ENCODE peak calls at places on chromosome 2, in seven cellular contexts. One of them, this sample, is unnamed.

GRCh38 chr2:235570256-235570655 is 76.4 kb downstream of the AGAP1 start:
- DNase-seq in fibroblast of villous mesenchyme: peak
- DNase-seq in A549: no peak
- DNase-seq in heart left ventricle: no peak
- DNase-seq in GM12865: no peak
- DNase-seq in IMR-90: no peak
- DNase-seq in cardiac muscle cell: no peak
- DNase-seq in this sample: peak

GRCh38 chr2:240300261-240300821 is 135.1 kb upstream of the GPC1 start:
- DNase-seq in GM12865: no peak
- DNase-seq in IMR-90: no peak
- DNase-seq in A549: no peak
- DNase-seq in heart left ventricle: no peak
- DNase-seq in fibroblast of villous mesenchyme: no peak
- DNase-seq in cardiac muscle cell: no peak
- DNase-seq in this sample: peak

GRCh38 chr2:185583058-185583816 is 155.4 kb upstream of the FSIP2 start:
- DNase-seq in heart left ventricle: no peak
- DNase-seq in cardiac muscle cell: no peak
- DNase-seq in fibroblast of villous mesenchyme: no peak
- DNase-seq in A549: peak
- DNase-seq in GM12865: no peak
- DNase-seq in IMR-90: peak
- DNase-seq in this sample: no peak

GRCh38 chr2:2706306-2706705 is 375.2 kb upstream of the MYT1L start:
- DNase-seq in A549: no peak
- DNase-seq in IMR-90: no peak
- DNase-seq in heart left ventricle: no peak
- DNase-seq in fibroblast of villous mesenchyme: no peak
- DNase-seq in cardiac muscle cell: no peak
- DNase-seq in GM12865: no peak
- DNase-seq in this sample: no peak

GRCh38 chr2:141707486-141707885 is 423.3 kb downstream of the LRP1B start:
- DNase-seq in fibroblast of villous mesenchyme: no peak
- DNase-seq in heart left ventricle: no peak
- DNase-seq in IMR-90: no peak
- DNase-seq in cardiac muscle cell: no peak
- DNase-seq in A549: no peak
- DNase-seq in GM12865: no peak
- DNase-seq in this sample: no peak

GRCh38 chr2:231395188-231396057 is at the start of gene B3GNT7:
- DNase-seq in heart left ventricle: no peak
- DNase-seq in A549: no peak
- DNase-seq in GM12865: peak
- DNase-seq in fibroblast of villous mesenchyme: no peak
- DNase-seq in cardiac muscle cell: no peak
- DNase-seq in IMR-90: no peak
- DNase-seq in this sample: no peak

GRCh38 chr2:3222636-3223035 is 155.0 kb downstream of the EIPR1 start:
- DNase-seq in GM12865: peak
- DNase-seq in IMR-90: no peak
- DNase-seq in heart left ventricle: no peak
- DNase-seq in fibroblast of villous mesenchyme: no peak
- DNase-seq in cardiac muscle cell: no peak
- DNase-seq in A549: no peak
- DNase-seq in this sample: no peak

GRCh38 chr2:48415765-48416515 is 114.0 kb upstream of the STON1 start:
- DNase-seq in A549: no peak
- DNase-seq in cardiac muscle cell: no peak
- DNase-seq in fibroblast of villous mesenchyme: peak
- DNase-seq in IMR-90: no peak
- DNase-seq in heart left ventricle: no peak
- DNase-seq in GM12865: peak
- DNase-seq in this sample: no peak

GRCh38 chr2:64524604-64525322 is 635 bp downstream of the AFTPH start:
- DNase-seq in IMR-90: peak
- DNase-seq in GM12865: peak
- DNase-seq in fibroblast of villous mesenchyme: no peak
- DNase-seq in cardiac muscle cell: peak
- DNase-seq in A549: peak
- DNase-seq in heart left ventricle: no peak
- DNase-seq in this sample: no peak

DNA sequence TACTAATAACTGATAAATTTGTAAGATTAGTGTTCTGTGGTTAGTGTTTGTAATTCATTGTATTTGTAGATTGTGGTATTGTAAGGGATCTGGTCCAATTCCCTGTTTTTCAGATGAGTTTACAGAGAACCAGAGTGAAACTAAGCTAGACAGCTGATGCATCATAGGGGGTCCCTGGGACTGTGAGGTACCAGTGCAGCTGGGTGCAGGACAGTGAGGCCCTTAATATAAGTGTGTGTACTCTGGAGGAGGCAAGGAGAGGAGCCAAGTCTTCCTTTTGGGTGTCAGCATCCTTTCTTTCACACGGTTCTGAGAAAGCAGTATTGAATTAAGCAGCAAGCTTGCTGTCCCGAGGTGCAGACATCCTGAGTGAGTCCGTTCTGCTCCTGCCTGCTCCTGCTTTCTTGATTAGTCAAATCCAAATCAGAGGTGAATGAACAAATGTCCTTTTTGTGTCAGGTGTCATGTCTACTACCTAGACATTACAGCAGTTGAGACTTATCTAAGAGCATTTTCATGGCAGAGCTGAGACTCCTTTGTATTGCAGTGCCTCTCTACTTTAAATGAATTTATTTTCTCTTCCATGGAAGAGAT is 194.9 kb downstream of the MCFD2 start:
- DNase-seq in A549: no peak
- DNase-seq in heart left ventricle: no peak
- DNase-seq in fibroblast of villous mesenchyme: no peak
- DNase-seq in cardiac muscle cell: no peak
- DNase-seq in GM12865: peak
- DNase-seq in IMR-90: peak
- DNase-seq in this sample: no peak
- H3K4me3 ChIP-seq in A549: no peak
- H3K4me3 ChIP-seq in heart left ventricle: no peak
- H3K4me3 ChIP-seq in fibroblast of villous mesenchyme: no peak
- H3K4me3 ChIP-seq in cardiac muscle cell: no peak
- H3K4me3 ChIP-seq in GM12865: no peak
- H3K4me3 ChIP-seq in IMR-90: no peak
- H3K4me3 ChIP-seq in this sample: peak

GRCh38 chr2:212520340-212520739 is 18.3 kb downstream of the ERBB4 start:
- DNase-seq in GM12865: no peak
- DNase-seq in cardiac muscle cell: no peak
- DNase-seq in A549: no peak
- DNase-seq in IMR-90: no peak
- DNase-seq in fibroblast of villous mesenchyme: no peak
- DNase-seq in heart left ventricle: no peak
- DNase-seq in this sample: peak
- TF ChIP-seq CTCF in GM12865: no peak
- TF ChIP-seq CTCF in cardiac muscle cell: no peak
- TF ChIP-seq CTCF in A549: peak
- TF ChIP-seq CTCF in IMR-90: peak
- TF ChIP-seq CTCF in fibroblast of villous mesenchyme: no peak
- TF ChIP-seq CTCF in heart left ventricle: no peak
- TF ChIP-seq CTCF in this sample: peak

GRCh38 chr2:44936275-44936674 is 5.2 kb upstream of the SIX3 start:
- DNase-seq in fibroblast of villous mesenchyme: no peak
- DNase-seq in cardiac muscle cell: no peak
- DNase-seq in heart left ventricle: no peak
- DNase-seq in GM12865: no peak
- DNase-seq in A549: no peak
- DNase-seq in IMR-90: no peak
- DNase-seq in this sample: no peak
- H3K4me3 ChIP-seq in fibroblast of villous mesenchyme: no peak
- H3K4me3 ChIP-seq in cardiac muscle cell: no peak
- H3K4me3 ChIP-seq in heart left ventricle: no peak
- H3K4me3 ChIP-seq in GM12865: no peak
- H3K4me3 ChIP-seq in A549: no peak
- H3K4me3 ChIP-seq in IMR-90: no peak
- H3K4me3 ChIP-seq in this sample: no peak

GRCh38 chr2:219178377-219179175 is 501 bp downstream of the RETREG2 start:
- DNase-seq in cardiac muscle cell: peak
- DNase-seq in GM12865: peak
- DNase-seq in IMR-90: peak
- DNase-seq in heart left ventricle: peak
- DNase-seq in fibroblast of villous mesenchyme: peak
- DNase-seq in A549: peak
- DNase-seq in this sample: peak
- TF ChIP-seq CTCF in cardiac muscle cell: no peak
- TF ChIP-seq CTCF in GM12865: no peak
- TF ChIP-seq CTCF in IMR-90: no peak
- TF ChIP-seq CTCF in heart left ventricle: no peak
- TF ChIP-seq CTCF in fibroblast of villous mesenchyme: no peak
- TF ChIP-seq CTCF in A549: no peak
- TF ChIP-seq CTCF in this sample: no peak

GRCh38 chr2:112482309-112483046 is 522 bp downstream of the TTL start:
- DNase-seq in IMR-90: peak
- DNase-seq in cardiac muscle cell: peak
- DNase-seq in GM12865: peak
- DNase-seq in heart left ventricle: peak
- DNase-seq in fibroblast of villous mesenchyme: peak
- DNase-seq in A549: peak
- DNase-seq in this sample: peak

GRCh38 chr2:112481050-112481527 is 867 bp upstream of the TTL start:
- DNase-seq in cardiac muscle cell: peak
- DNase-seq in IMR-90: peak
- DNase-seq in heart left ventricle: peak
- DNase-seq in A549: peak
- DNase-seq in GM12865: peak
- DNase-seq in fibroblast of villous mesenchyme: peak
- DNase-seq in this sample: peak

GRCh38 chr2:112483047-112483473 is 1.1 kb downstream of the TTL start:
- DNase-seq in heart left ventricle: no peak
- DNase-seq in cardiac muscle cell: peak
- DNase-seq in A549: peak
- DNase-seq in fibroblast of villous mesenchyme: peak
- DNase-seq in GM12865: peak
- DNase-seq in IMR-90: peak
- DNase-seq in this sample: peak

GRCh38 chr2:112481528-112482228 is at the start of gene TTL:
- DNase-seq in IMR-90: peak
- DNase-seq in fibroblast of villous mesenchyme: peak
- DNase-seq in heart left ventricle: peak
- DNase-seq in GM12865: peak
- DNase-seq in A549: peak
- DNase-seq in cardiac muscle cell: peak
- DNase-seq in this sample: peak

DNA sequence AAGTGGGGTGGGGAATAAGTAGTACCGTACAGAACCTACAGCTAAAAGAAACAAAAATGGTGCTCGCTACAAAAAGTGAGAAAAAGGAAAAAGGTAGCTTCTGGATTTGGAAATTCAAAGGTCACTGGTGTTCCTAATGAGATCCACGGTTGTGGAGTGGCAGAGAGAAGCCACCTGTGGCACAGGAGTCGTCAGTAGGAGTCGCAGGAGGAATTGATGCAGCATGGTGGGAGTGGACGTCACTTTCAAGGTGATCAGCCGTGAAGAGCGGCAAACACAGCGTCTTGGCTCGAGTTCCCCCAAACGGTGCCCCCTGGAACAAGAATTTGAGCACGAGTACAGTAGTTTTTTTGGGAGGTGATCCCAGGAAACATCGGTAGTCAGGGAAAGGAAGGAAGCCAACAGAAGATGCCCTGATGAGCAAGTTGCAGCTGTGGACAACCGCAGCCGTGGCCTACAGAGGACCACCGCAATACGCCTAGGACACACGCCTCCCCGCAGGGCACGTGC is 1.4 kb upstream of the TTL start:
- DNase-seq in heart left ventricle: no peak
- DNase-seq in cardiac muscle cell: no peak
- DNase-seq in fibroblast of villous mesenchyme: no peak
- DNase-seq in GM12865: peak
- DNase-seq in IMR-90: no peak
- DNase-seq in A549: peak
- DNase-seq in this sample: no peak
- H3K4me3 ChIP-seq in heart left ventricle: peak
- H3K4me3 ChIP-seq in cardiac muscle cell: peak
- H3K4me3 ChIP-seq in fibroblast of villous mesenchyme: peak
- H3K4me3 ChIP-seq in GM12865: peak
- H3K4me3 ChIP-seq in IMR-90: peak
- H3K4me3 ChIP-seq in A549: peak
- H3K4me3 ChIP-seq in this sample: peak

DNA sequence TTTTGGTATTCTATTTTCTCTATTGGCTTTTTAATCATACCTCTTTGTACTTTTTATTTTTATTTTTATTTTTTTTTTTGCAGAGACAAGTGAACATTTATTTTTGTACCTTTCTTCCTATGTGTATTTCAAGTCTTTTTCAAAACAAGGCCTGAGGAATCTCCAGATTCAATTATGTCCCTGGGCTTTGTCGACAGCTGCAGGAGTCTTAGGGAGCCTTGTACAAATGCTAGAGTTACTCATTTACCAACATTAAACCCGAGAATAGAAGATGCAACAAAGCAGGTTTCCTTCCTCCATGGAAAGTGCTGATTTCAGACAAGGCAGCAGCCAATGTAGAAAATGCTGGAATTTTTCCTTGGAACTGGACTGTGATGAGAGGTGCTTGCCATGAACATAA is 242.8 kb downstream of the TNS1 start:
- DNase-seq in cardiac muscle cell: no peak
- DNase-seq in heart left ventricle: no peak
- DNase-seq in A549: no peak
- DNase-seq in fibroblast of villous mesenchyme: no peak
- DNase-seq in GM12865: no peak
- DNase-seq in IMR-90: no peak
- DNase-seq in this sample: no peak
- TF ChIP-seq CTCF in cardiac muscle cell: no peak
- TF ChIP-seq CTCF in heart left ventricle: no peak
- TF ChIP-seq CTCF in A549: no peak
- TF ChIP-seq CTCF in fibroblast of villous mesenchyme: no peak
- TF ChIP-seq CTCF in GM12865: no peak
- TF ChIP-seq CTCF in IMR-90: no peak
- TF ChIP-seq CTCF in this sample: no peak